ENCODE peak calls at places on chromosomes 16 and 17, in five cellular contexts. One of them, this sample, is unnamed.

GRCh38 chr16:56950881-56951771 is 10.6 kb upstream of the CETP start:
- DNase-seq in skeletal muscle cell: no peak
- DNase-seq in MCF 10A: peak; percentile 43
- DNase-seq in body of pancreas: peak; percentile 81
- DNase-seq in stomach: peak; percentile 70
- DNase-seq in this sample: peak; percentile 16

GRCh38 chr17:14417336-14417735 is 116.5 kb downstream of the HS3ST3B1 start:
- DNase-seq in skeletal muscle cell: no peak
- DNase-seq in MCF 10A: no peak
- DNase-seq in body of pancreas: no peak
- DNase-seq in stomach: no peak
- DNase-seq in this sample: no peak

GRCh38 chr17:79095345-79096055 is 20.9 kb downstream of the ENGASE start:
- DNase-seq in skeletal muscle cell: no peak
- DNase-seq in MCF 10A: peak; percentile 23
- DNase-seq in body of pancreas: no peak
- DNase-seq in stomach: no peak
- DNase-seq in this sample: peak; percentile 30

GRCh38 chr17:48037036-48037881 is at the start of gene COPZ2:
- DNase-seq in skeletal muscle cell: no peak
- DNase-seq in MCF 10A: no peak
- DNase-seq in body of pancreas: peak; percentile 77
- DNase-seq in stomach: peak; percentile 60
- DNase-seq in this sample: no peak

GRCh38 chr17:77445908-77446535 is 305.3 kb downstream of the SEC14L1 start:
- DNase-seq in skeletal muscle cell: no peak
- DNase-seq in MCF 10A: no peak
- DNase-seq in body of pancreas: no peak
- DNase-seq in stomach: peak; percentile 77
- DNase-seq in this sample: no peak

GRCh38 chr17:66548659-66549311 is 246.4 kb downstream of the PRKCA start:
- DNase-seq in skeletal muscle cell: no peak
- DNase-seq in MCF 10A: peak; percentile 29
- DNase-seq in body of pancreas: no peak
- DNase-seq in stomach: no peak
- DNase-seq in this sample: no peak

GRCh38 chr16:31327675-31328225 is 27.2 kb upstream of the ITGAX start:
- DNase-seq in skeletal muscle cell: no peak
- DNase-seq in MCF 10A: no peak
- DNase-seq in body of pancreas: no peak
- DNase-seq in stomach: no peak
- DNase-seq in this sample: no peak

GRCh38 chr16:70646260-70647241 is at the start of gene IL34:
- DNase-seq in skeletal muscle cell: peak; percentile 61
- DNase-seq in MCF 10A: no peak
- DNase-seq in body of pancreas: no peak
- DNase-seq in stomach: no peak
- DNase-seq in this sample: no peak

GRCh38 chr17:72717676-72718075 is 374.8 kb downstream of the SLC39A11 start:
- DNase-seq in skeletal muscle cell: no peak
- DNase-seq in MCF 10A: no peak
- DNase-seq in body of pancreas: no peak
- DNase-seq in stomach: no peak
- DNase-seq in this sample: no peak

GRCh38 chr17:40015998-40016691 is 905 bp downstream of the CSF3 start:
- DNase-seq in skeletal muscle cell: no peak
- DNase-seq in MCF 10A: peak; percentile 32
- DNase-seq in body of pancreas: peak; percentile 37
- DNase-seq in stomach: no peak
- DNase-seq in this sample: no peak

GRCh38 chr16:67844441-67844840 is 2.3 kb upstream of the NUTF2 start:
- DNase-seq in skeletal muscle cell: no peak
- DNase-seq in MCF 10A: peak; percentile 69
- DNase-seq in body of pancreas: no peak
- DNase-seq in stomach: no peak
- DNase-seq in this sample: peak; percentile 74

GRCh38 chr17:62017496-62017895 is 47.6 kb downstream of the MED13 start:
- DNase-seq in skeletal muscle cell: peak; percentile 10
- DNase-seq in MCF 10A: no peak
- DNase-seq in body of pancreas: no peak
- DNase-seq in stomach: no peak
- DNase-seq in this sample: peak; percentile 54

GRCh38 chr17:30524847-30525246 is 47.6 kb downstream of the GOSR1 start:
- DNase-seq in skeletal muscle cell: peak; percentile 25
- DNase-seq in MCF 10A: no peak
- DNase-seq in body of pancreas: no peak
- DNase-seq in stomach: no peak
- DNase-seq in this sample: no peak

GRCh38 chr17:77264617-77265230 is 124.0 kb downstream of the SEC14L1 start:
- DNase-seq in skeletal muscle cell: no peak
- DNase-seq in MCF 10A: no peak
- DNase-seq in body of pancreas: no peak
- DNase-seq in stomach: no peak
- DNase-seq in this sample: no peak

GRCh38 chr17:67218385-67218950 is 26.5 kb downstream of the HELZ start:
- DNase-seq in skeletal muscle cell: peak; percentile 3
- DNase-seq in MCF 10A: no peak
- DNase-seq in body of pancreas: no peak
- DNase-seq in stomach: no peak
- DNase-seq in this sample: peak; percentile 52

GRCh38 chr17:6420173-6420641 is 14.7 kb downstream of the AIPL1 start:
- DNase-seq in skeletal muscle cell: no peak
- DNase-seq in MCF 10A: peak; percentile 16
- DNase-seq in body of pancreas: peak; percentile 28
- DNase-seq in stomach: no peak
- DNase-seq in this sample: no peak

This sample was measured in mammary epithelial cell.